ENCODE peak calls at places on chromosomes 16 and 17, in seven cellular contexts. R is fibroblast of lung; B is aorta; O is CD4-positive, alpha-beta memory T cell; G is ovary; M is CD8-positive, alpha-beta T cell; U is upper lobe of left lung. E is an unnamed sample.

GRCh38 chr17:45371414-45372324 is 54.8 kb upstream of the MAP3K14 start:
- DNase-seq in B (peak; percentile 91), O (no peak), G (peak; percentile 88), R (peak; percentile 93), M (peak; percentile 18), U (peak; percentile 90), E (no peak)

GRCh38 chr16:27156531-27156930 is 46.8 kb upstream of the KDM8 start:
- DNase-seq in M (no peak), G (no peak), O (no peak), R (no peak), U (no peak), B (no peak), E (no peak)

GRCh38 chr16:24851700-24852099 is 5.9 kb downstream of the SLC5A11 start:
- DNase-seq in U (no peak), R (no peak), G (no peak), M (no peak), B (no peak), O (no peak), E (no peak)

GRCh38 chr16:83929811-83930555 is 23.1 kb upstream of the OSGIN1 start:
- DNase-seq in G (no peak), B (no peak), M (no peak), U (no peak), R (no peak), O (no peak), E (no peak)

GRCh38 chr17:43006639-43007551 is at the start of gene IFI35:
- DNase-seq in R (peak; percentile 85), U (peak; percentile 92), G (peak; percentile 90), O (peak; percentile 89), B (peak; percentile 94), M (peak; percentile 90), E (peak; percentile 92)

GRCh38 chr17:42676424-42677011 is at the start of gene PLEKHH3:
- DNase-seq in R (no peak), M (no peak), U (no peak), G (no peak), O (peak; percentile 44), B (no peak), E (peak; percentile 46)

GRCh38 chr16:88651276-88651988 is 579 bp upstream of the CYBA start:
- DNase-seq in U (peak; percentile 83), B (peak; percentile 75), M (peak; percentile 75), R (no peak), O (peak; percentile 90), G (no peak), E (no peak)

GRCh38 chr17:2697611-2698162 is 13.9 kb downstream of the CLUH start:
- DNase-seq in M (no peak), B (peak; percentile 38), O (no peak), U (peak; percentile 15), G (peak; percentile 28), R (no peak), E (no peak)

GRCh38 chr16:8962393-8963009 is 1.2 kb downstream of the USP7 start:
- DNase-seq in M (peak; percentile 57), G (peak; percentile 50), R (no peak), U (peak; percentile 36), B (no peak), O (peak; percentile 83), E (peak; percentile 62)

GRCh38 chr16:23121024-23121423 is 28.2 kb downstream of the USP31 start:
- DNase-seq in O (no peak), R (no peak), B (no peak), G (no peak), U (no peak), M (no peak), E (no peak)

GRCh38 chr17:34852614-34853013 is 108.6 kb downstream of the CCT6B start:
- DNase-seq in B (no peak), O (no peak), R (no peak), U (no peak), M (no peak), G (no peak), E (no peak)

GRCh38 chr17:27531469-27531948 is 75.3 kb downstream of the KSR1 start:
- DNase-seq in U (peak; percentile 59), B (no peak), O (no peak), R (no peak), G (no peak), M (no peak), E (no peak)
- H3K4me1 ChIP-seq in U (peaks cover 89% of the 10 kb centered on the region), B (no peaks in the 10 kb centered on the region), O (peaks cover 5% of the 10 kb centered on the region), R (peaks cover 18% of the 10 kb centered on the region), G (peaks cover 12% of the 10 kb centered on the region), M (peaks cover 4% of the 10 kb centered on the region), E (peaks cover 19% of the 10 kb centered on the region)

GRCh38 chr16:30548392-30549255 is 9.6 kb downstream of the ZNF764 start:
- DNase-seq in B (no peak), R (no peak), M (no peak), G (no peak), U (no peak), O (no peak), E (no peak)
- H3K4me1 ChIP-seq in B (no peaks in the 10 kb centered on the region), R (no peaks in the 10 kb centered on the region), M (peaks cover 27% of the 10 kb centered on the region), G (no peaks in the 10 kb centered on the region), U (peaks cover 16% of the 10 kb centered on the region), O (peaks cover 41% of the 10 kb centered on the region), E (peaks cover 19% of the 10 kb centered on the region)

DNA sequence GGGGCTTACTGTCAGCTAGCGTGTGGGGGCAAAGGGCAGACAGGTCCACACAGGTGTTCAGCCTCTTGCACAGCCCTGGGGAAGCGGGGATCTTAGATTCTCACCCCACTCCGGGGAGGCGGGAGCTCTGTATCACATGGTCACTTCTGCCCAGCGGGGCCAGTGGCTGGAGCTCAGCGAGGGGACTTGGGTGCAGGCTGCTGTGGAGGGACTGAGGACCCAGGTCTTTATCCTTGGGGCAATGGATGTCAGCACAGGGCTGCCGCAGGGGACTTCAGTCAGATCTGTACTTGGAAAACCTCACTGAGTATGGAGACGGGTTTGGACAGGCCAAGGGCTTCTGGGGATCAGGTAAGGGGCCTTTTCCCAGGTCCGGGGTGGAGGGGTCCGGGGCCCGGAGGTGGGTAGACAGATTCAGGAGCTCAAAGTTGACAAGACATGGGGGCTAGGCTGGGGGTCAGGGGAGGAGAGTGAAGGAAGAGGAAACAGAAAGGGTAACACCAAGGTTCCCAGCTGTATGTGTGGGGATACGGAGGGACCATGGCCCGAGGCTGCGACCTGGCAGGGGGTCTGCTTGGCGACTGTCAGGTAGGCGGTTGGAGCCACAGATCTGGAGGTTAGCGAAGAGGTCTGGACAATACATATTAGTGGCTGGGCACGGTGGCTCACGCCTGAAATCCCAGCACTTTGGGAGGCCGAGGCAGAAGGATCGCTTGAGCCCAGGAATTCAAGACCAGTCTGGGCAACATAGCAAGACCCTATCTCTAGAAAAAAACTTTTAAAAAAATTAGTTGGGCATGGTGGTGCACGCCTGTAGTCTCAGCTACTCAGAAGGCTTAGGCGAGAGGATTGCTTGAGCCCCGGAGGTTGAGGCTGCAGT is 15.1 kb upstream of the BAIAP2 start:
- DNase-seq in M (no peak), B (no peak), O (no peak), G (no peak), U (no peak), R (no peak), E (no peak)
- H3K4me1 ChIP-seq in M (peaks cover 33% of the 10 kb centered on the region), B (no peaks in the 10 kb centered on the region), O (peaks cover 38% of the 10 kb centered on the region), G (peaks cover 7% of the 10 kb centered on the region), U (peaks cover 72% of the 10 kb centered on the region), R (peaks cover 7% of the 10 kb centered on the region), E (peaks cover 36% of the 10 kb centered on the region)

GRCh38 chr17:57931488-57932137 is 23.6 kb downstream of the CUEDC1 start:
- DNase-seq in R (no peak), U (no peak), G (no peak), B (no peak), O (no peak), M (no peak), E (no peak)
- H3K4me1 ChIP-seq in R (peaks cover 20% of the 10 kb centered on the region), U (peaks cover 56% of the 10 kb centered on the region), G (peaks cover 12% of the 10 kb centered on the region), B (no peaks in the 10 kb centered on the region), O (no peaks in the 10 kb centered on the region), M (no peaks in the 10 kb centered on the region), E (no peaks in the 10 kb centered on the region)

DNA sequence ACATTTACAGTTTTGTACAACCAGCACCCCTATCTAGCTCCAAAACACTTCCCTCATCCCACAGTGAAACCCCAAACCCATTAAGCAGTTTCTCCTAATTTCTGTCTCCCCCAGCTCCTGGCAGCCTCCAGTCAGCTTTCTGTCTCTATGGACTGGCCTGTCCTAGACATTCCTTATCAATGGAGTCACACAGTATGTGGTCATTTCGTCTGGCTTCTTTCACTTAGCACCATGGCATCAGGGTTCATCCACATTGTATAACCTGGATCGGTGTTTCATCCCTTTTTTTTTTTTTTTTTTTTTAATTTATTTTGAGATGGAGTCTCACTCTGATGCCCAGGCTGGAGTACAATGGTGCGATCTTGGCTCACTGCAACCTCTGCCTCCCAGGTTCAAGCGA is 68.5 kb downstream of the ZDHHC7 start:
- DNase-seq in U (no peak), R (no peak), B (peak; percentile 16), G (no peak), O (no peak), M (no peak), E (no peak)
- H3K4me1 ChIP-seq in U (no peaks in the 10 kb centered on the region), R (no peaks in the 10 kb centered on the region), B (no peaks in the 10 kb centered on the region), G (no peaks in the 10 kb centered on the region), O (no peaks in the 10 kb centered on the region), M (no peaks in the 10 kb centered on the region), E (no peaks in the 10 kb centered on the region)

DNA sequence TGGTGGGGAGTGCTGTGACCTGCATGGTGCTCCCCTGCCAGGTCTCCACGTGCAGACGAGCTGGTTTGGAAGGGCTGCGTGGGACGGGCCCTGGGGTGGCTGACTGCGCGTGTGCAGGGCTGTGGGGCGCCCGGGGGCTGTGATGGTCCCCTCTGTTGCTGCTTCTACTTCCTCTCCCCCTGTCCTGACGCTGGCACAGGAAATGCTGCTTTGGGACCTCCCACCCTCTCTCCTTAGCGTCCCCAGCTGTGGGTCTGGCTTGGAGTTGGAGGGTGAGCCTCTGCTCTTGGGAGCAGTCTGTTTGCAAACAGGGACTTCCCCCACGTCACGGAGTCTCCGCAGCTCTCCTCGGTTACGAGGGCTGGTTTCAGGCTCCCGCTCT is 35.2 kb downstream of the TSC2 start:
- DNase-seq in G (peak; percentile 66), O (no peak), R (no peak), U (no peak), M (no peak), B (no peak), E (no peak)
- H3K4me1 ChIP-seq in G (peaks cover 8% of the 10 kb centered on the region), O (no peaks in the 10 kb centered on the region), R (peaks cover 6% of the 10 kb centered on the region), U (peaks cover 31% of the 10 kb centered on the region), M (no peaks in the 10 kb centered on the region), B (no peaks in the 10 kb centered on the region), E (no peaks in the 10 kb centered on the region)

GRCh38 chr17:38424297-38424972 is 3.8 kb upstream of the ARHGAP23 start:
- DNase-seq in O (no peak), R (no peak), M (no peak), G (no peak), U (no peak), B (no peak), E (no peak)
- H3K4me1 ChIP-seq in O (peaks cover 10% of the 10 kb centered on the region), R (peaks cover 18% of the 10 kb centered on the region), M (peaks cover 9% of the 10 kb centered on the region), G (peaks cover 7% of the 10 kb centered on the region), U (peaks cover 62% of the 10 kb centered on the region), B (no peaks in the 10 kb centered on the region), E (peaks cover 59% of the 10 kb centered on the region)

E was measured in DND-41.